ENCODE peak calls at places on chromosomes 6 and 20, in seven cellular contexts. One of them, this sample, is unnamed.

GRCh38 chr6:148771212-148771601 is 24.4 kb downstream of the UST start:
- DNase-seq in uterus: no peak
- DNase-seq in fibroblast of lung: no peak
- DNase-seq in activated B cell treated with CpG ODN at 0.5 μM for 24 hours: no peak
- DNase-seq in neural crest cell: no peak
- DNase-seq in RWPE1: no peak
- DNase-seq in lung: peak; percentile 69
- DNase-seq in this sample: no peak

GRCh38 chr6:83908813-83909212 is 49.3 kb downstream of the CYB5R4 start:
- DNase-seq in fibroblast of lung: no peak
- DNase-seq in neural crest cell: no peak
- DNase-seq in RWPE1: peak; percentile 8
- DNase-seq in uterus: no peak
- DNase-seq in lung: no peak
- DNase-seq in activated B cell treated with CpG ODN at 0.5 μM for 24 hours: no peak
- DNase-seq in this sample: no peak

GRCh38 chr20:43961541-43962471 is 47.2 kb downstream of the TOX2 start:
- DNase-seq in fibroblast of lung: no peak
- DNase-seq in lung: no peak
- DNase-seq in activated B cell treated with CpG ODN at 0.5 μM for 24 hours: no peak
- DNase-seq in uterus: no peak
- DNase-seq in RWPE1: no peak
- DNase-seq in neural crest cell: no peak
- DNase-seq in this sample: no peak

GRCh38 chr20:62085206-62085605 is 19.5 kb upstream of the TAF4 start:
- DNase-seq in RWPE1: no peak
- DNase-seq in activated B cell treated with CpG ODN at 0.5 μM for 24 hours: no peak
- DNase-seq in uterus: no peak
- DNase-seq in fibroblast of lung: no peak
- DNase-seq in lung: no peak
- DNase-seq in neural crest cell: no peak
- DNase-seq in this sample: no peak

GRCh38 chr6:111485316-111485715 is 2.3 kb upstream of the REV3L start:
- DNase-seq in neural crest cell: no peak
- DNase-seq in lung: no peak
- DNase-seq in activated B cell treated with CpG ODN at 0.5 μM for 24 hours: no peak
- DNase-seq in uterus: no peak
- DNase-seq in RWPE1: no peak
- DNase-seq in fibroblast of lung: no peak
- DNase-seq in this sample: no peak

GRCh38 chr6:104604643-104605042 is 255.1 kb downstream of the HACE1 start:
- DNase-seq in activated B cell treated with CpG ODN at 0.5 μM for 24 hours: no peak
- DNase-seq in RWPE1: no peak
- DNase-seq in uterus: no peak
- DNase-seq in neural crest cell: no peak
- DNase-seq in lung: no peak
- DNase-seq in fibroblast of lung: no peak
- DNase-seq in this sample: no peak

GRCh38 chr20:7152071-7152470 is 384.6 kb downstream of the BMP2 start:
- DNase-seq in lung: no peak
- DNase-seq in activated B cell treated with CpG ODN at 0.5 μM for 24 hours: no peak
- DNase-seq in uterus: no peak
- DNase-seq in RWPE1: no peak
- DNase-seq in neural crest cell: no peak
- DNase-seq in fibroblast of lung: no peak
- DNase-seq in this sample: no peak

GRCh38 chr6:66772785-66773184 is 1065.8 kb upstream of the EYS start:
- DNase-seq in activated B cell treated with CpG ODN at 0.5 μM for 24 hours: no peak
- DNase-seq in uterus: peak; percentile 14
- DNase-seq in fibroblast of lung: peak; percentile 84
- DNase-seq in lung: no peak
- DNase-seq in neural crest cell: no peak
- DNase-seq in RWPE1: no peak
- DNase-seq in this sample: no peak

GRCh38 chr6:169529931-169530761 is 171.7 kb downstream of the WDR27 start:
- DNase-seq in RWPE1: no peak
- DNase-seq in neural crest cell: no peak
- DNase-seq in uterus: peak; percentile 71
- DNase-seq in lung: peak; percentile 45
- DNase-seq in fibroblast of lung: peak; percentile 89
- DNase-seq in activated B cell treated with CpG ODN at 0.5 μM for 24 hours: no peak
- DNase-seq in this sample: no peak

GRCh38 chr6:56798163-56798562 is 155.5 kb upstream of the DST start:
- DNase-seq in activated B cell treated with CpG ODN at 0.5 μM for 24 hours: no peak
- DNase-seq in fibroblast of lung: peak; percentile 92
- DNase-seq in lung: no peak
- DNase-seq in neural crest cell: no peak
- DNase-seq in uterus: no peak
- DNase-seq in RWPE1: peak; percentile 22
- DNase-seq in this sample: no peak

GRCh38 chr6:54681987-54682386 is 164.6 kb upstream of the FAM83B start:
- DNase-seq in fibroblast of lung: peak; percentile 84
- DNase-seq in neural crest cell: no peak
- DNase-seq in RWPE1: no peak
- DNase-seq in uterus: no peak
- DNase-seq in activated B cell treated with CpG ODN at 0.5 μM for 24 hours: no peak
- DNase-seq in lung: no peak
- DNase-seq in this sample: no peak

GRCh38 chr20:59667981-59668515 is 63.7 kb downstream of the PHACTR3 start:
- DNase-seq in neural crest cell: no peak
- DNase-seq in lung: no peak
- DNase-seq in RWPE1: no peak
- DNase-seq in uterus: no peak
- DNase-seq in activated B cell treated with CpG ODN at 0.5 μM for 24 hours: no peak
- DNase-seq in fibroblast of lung: no peak
- DNase-seq in this sample: no peak

GRCh38 chr6:45138765-45139164 is 189.4 kb upstream of the RUNX2 start:
- DNase-seq in activated B cell treated with CpG ODN at 0.5 μM for 24 hours: no peak
- DNase-seq in lung: no peak
- DNase-seq in fibroblast of lung: no peak
- DNase-seq in neural crest cell: no peak
- DNase-seq in RWPE1: no peak
- DNase-seq in uterus: no peak
- DNase-seq in this sample: no peak

GRCh38 chr20:63151554-63152321 is 64.2 kb downstream of the YTHDF1 start:
- DNase-seq in lung: no peak
- DNase-seq in RWPE1: no peak
- DNase-seq in neural crest cell: no peak
- DNase-seq in fibroblast of lung: peak; percentile 46
- DNase-seq in activated B cell treated with CpG ODN at 0.5 μM for 24 hours: no peak
- DNase-seq in uterus: no peak
- DNase-seq in this sample: no peak

GRCh38 chr6:88105741-88106340 is 58.2 kb downstream of the SPACA1 start:
- DNase-seq in fibroblast of lung: no peak
- DNase-seq in RWPE1: no peak
- DNase-seq in neural crest cell: no peak
- DNase-seq in lung: no peak
- DNase-seq in uterus: no peak
- DNase-seq in activated B cell treated with CpG ODN at 0.5 μM for 24 hours: no peak
- DNase-seq in this sample: no peak

GRCh38 chr20:58140787-58141396 is 87.6 kb downstream of the ANKRD60 start:
- DNase-seq in fibroblast of lung: no peak
- DNase-seq in RWPE1: no peak
- DNase-seq in activated B cell treated with CpG ODN at 0.5 μM for 24 hours: no peak
- DNase-seq in lung: no peak
- DNase-seq in neural crest cell: no peak
- DNase-seq in uterus: no peak
- DNase-seq in this sample: no peak

GRCh38 chr6:7960848-7961247 is 50.3 kb upstream of the TXNDC5 start:
- DNase-seq in lung: no peak
- DNase-seq in neural crest cell: no peak
- DNase-seq in fibroblast of lung: no peak
- DNase-seq in RWPE1: no peak
- DNase-seq in uterus: no peak
- DNase-seq in activated B cell treated with CpG ODN at 0.5 μM for 24 hours: no peak
- DNase-seq in this sample: peak; percentile 51

GRCh38 chr6:1057490-1058135 is 254.3 kb upstream of the FOXQ1 start:
- DNase-seq in neural crest cell: no peak
- DNase-seq in RWPE1: no peak
- DNase-seq in uterus: no peak
- DNase-seq in fibroblast of lung: no peak
- DNase-seq in lung: no peak
- DNase-seq in activated B cell treated with CpG ODN at 0.5 μM for 24 hours: no peak
- DNase-seq in this sample: no peak

GRCh38 chr6:36840471-36841461 is 1.5 kb upstream of the CPNE5 start:
- DNase-seq in RWPE1: no peak
- DNase-seq in activated B cell treated with CpG ODN at 0.5 μM for 24 hours: no peak
- DNase-seq in fibroblast of lung: no peak
- DNase-seq in uterus: peak; percentile 60
- DNase-seq in neural crest cell: no peak
- DNase-seq in lung: no peak
- DNase-seq in this sample: no peak

GRCh38 chr6:155301867-155302266 is 12.4 kb downstream of the TFB1M start:
- DNase-seq in activated B cell treated with CpG ODN at 0.5 μM for 24 hours: no peak
- DNase-seq in neural crest cell: no peak
- DNase-seq in RWPE1: no peak
- DNase-seq in lung: no peak
- DNase-seq in fibroblast of lung: peak; percentile 40
- DNase-seq in uterus: no peak
- DNase-seq in this sample: no peak

GRCh38 chr6:103193413-103193812 is 1666.3 kb downstream of the HACE1 start:
- DNase-seq in uterus: no peak
- DNase-seq in lung: no peak
- DNase-seq in neural crest cell: no peak
- DNase-seq in RWPE1: no peak
- DNase-seq in activated B cell treated with CpG ODN at 0.5 μM for 24 hours: no peak
- DNase-seq in fibroblast of lung: no peak
- DNase-seq in this sample: no peak

GRCh38 chr6:38018755-38019165 is 199.2 kb downstream of the ZFAND3 start:
- DNase-seq in uterus: no peak
- DNase-seq in activated B cell treated with CpG ODN at 0.5 μM for 24 hours: no peak
- DNase-seq in lung: no peak
- DNase-seq in RWPE1: no peak
- DNase-seq in fibroblast of lung: no peak
- DNase-seq in neural crest cell: no peak
- DNase-seq in this sample: no peak
- TF ChIP-seq CTCF in uterus: no peak
- TF ChIP-seq CTCF in activated B cell treated with CpG ODN at 0.5 μM for 24 hours: no peak
- TF ChIP-seq CTCF in lung: no peak
- TF ChIP-seq CTCF in RWPE1: no peak
- TF ChIP-seq CTCF in fibroblast of lung: no peak
- TF ChIP-seq CTCF in neural crest cell: no peak
- TF ChIP-seq CTCF in this sample: no peak

DNA sequence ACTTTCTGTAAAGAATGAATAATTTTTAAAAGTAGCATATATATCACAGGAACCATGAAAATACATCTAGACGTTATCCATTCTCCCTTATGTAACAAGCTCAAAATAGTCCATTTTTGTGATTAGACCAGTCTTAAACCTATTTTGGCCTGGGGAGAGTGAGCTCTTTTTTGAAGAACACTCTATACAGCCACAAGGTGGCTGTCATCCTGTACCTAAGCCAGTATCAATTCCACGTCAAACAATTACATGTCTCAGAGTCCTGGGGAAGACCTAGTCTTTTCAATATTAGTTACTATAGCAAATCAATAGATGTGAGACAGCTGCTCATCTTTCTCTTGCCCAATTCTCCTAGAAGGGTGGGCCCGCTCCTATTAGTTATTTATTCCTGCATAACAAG is 28.4 kb downstream of the FBXO5 start:
- DNase-seq in uterus: no peak
- DNase-seq in activated B cell treated with CpG ODN at 0.5 μM for 24 hours: no peak
- DNase-seq in lung: no peak
- DNase-seq in neural crest cell: no peak
- DNase-seq in fibroblast of lung: no peak
- DNase-seq in RWPE1: no peak
- DNase-seq in this sample: no peak
- TF ChIP-seq CTCF in uterus: no peak
- TF ChIP-seq CTCF in activated B cell treated with CpG ODN at 0.5 μM for 24 hours: no peak
- TF ChIP-seq CTCF in lung: no peak
- TF ChIP-seq CTCF in neural crest cell: no peak
- TF ChIP-seq CTCF in fibroblast of lung: no peak
- TF ChIP-seq CTCF in RWPE1: no peak
- TF ChIP-seq CTCF in this sample: peak; percentile 25

DNA sequence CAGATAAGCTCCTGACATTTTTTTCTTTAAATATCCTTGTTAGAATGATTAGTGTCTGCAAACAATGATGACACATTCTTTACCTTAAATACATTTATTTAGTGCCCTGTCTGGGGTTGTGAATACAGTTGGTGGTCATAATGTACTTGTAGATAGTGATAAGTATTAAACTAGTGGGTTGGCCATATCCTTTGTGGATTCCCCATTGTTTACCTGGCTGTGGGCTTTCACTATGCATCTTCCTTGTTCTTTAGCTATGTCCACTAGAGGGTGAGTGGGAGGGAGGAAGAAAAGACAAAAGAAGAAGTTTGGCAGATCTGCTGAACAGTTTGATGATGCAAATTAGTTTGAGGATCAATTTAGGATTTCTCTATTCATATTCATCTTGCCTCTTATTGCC is 15.7 kb downstream of the HS3ST5 start:
- DNase-seq in neural crest cell: no peak
- DNase-seq in activated B cell treated with CpG ODN at 0.5 μM for 24 hours: no peak
- DNase-seq in RWPE1: no peak
- DNase-seq in fibroblast of lung: no peak
- DNase-seq in uterus: no peak
- DNase-seq in lung: no peak
- DNase-seq in this sample: no peak
- TF ChIP-seq CTCF in neural crest cell: peak; percentile 31
- TF ChIP-seq CTCF in activated B cell treated with CpG ODN at 0.5 μM for 24 hours: no peak
- TF ChIP-seq CTCF in RWPE1: no peak
- TF ChIP-seq CTCF in fibroblast of lung: no peak
- TF ChIP-seq CTCF in uterus: no peak
- TF ChIP-seq CTCF in lung: no peak
- TF ChIP-seq CTCF in this sample: no peak

DNA sequence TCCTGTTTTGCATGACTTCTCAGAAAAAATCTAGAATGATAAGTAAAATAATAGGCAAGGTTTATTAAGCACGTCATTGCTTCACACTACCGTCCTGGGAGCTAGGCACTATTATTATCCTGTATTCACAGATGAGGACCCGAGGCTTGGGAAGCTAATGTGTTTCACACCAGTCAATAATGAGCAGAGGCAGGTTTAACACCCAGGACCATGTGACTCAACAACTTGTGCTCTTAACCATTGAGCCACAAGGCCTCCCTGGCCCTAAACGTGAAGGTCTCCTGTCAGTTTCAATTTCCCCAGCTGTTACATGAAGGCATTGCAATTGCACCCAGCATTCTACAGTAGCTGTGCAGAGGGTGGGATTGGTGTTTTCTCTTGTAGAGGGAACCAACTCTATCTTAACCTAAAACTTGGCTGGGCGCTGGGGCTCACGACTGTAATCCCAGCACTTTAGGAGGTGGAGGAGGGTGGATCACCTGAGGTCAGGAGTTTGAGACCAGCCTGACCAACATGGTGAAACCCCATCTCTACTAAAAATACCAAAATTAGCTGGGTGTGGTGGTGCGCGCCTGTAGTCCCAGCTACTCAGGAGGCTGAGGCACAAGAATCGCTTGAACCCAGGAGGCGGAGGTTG is 191.2 kb downstream of the BCAS1 start:
- DNase-seq in activated B cell treated with CpG ODN at 0.5 μM for 24 hours: no peak
- DNase-seq in neural crest cell: no peak
- DNase-seq in RWPE1: no peak
- DNase-seq in lung: no peak
- DNase-seq in uterus: no peak
- DNase-seq in fibroblast of lung: no peak
- DNase-seq in this sample: no peak
- TF ChIP-seq CTCF in activated B cell treated with CpG ODN at 0.5 μM for 24 hours: no peak
- TF ChIP-seq CTCF in neural crest cell: no peak
- TF ChIP-seq CTCF in RWPE1: no peak
- TF ChIP-seq CTCF in lung: no peak
- TF ChIP-seq CTCF in uterus: no peak
- TF ChIP-seq CTCF in fibroblast of lung: no peak
- TF ChIP-seq CTCF in this sample: no peak